ENCODE peak calls at places on chromosomes 4 and X, in eight cellular contexts. Q is aorta, Z is upper lobe of left lung, Y is right cardiac atrium, G is adrenal gland, V is NT2/D1, R is mesendoderm, E is GM23248. I is an unnamed sample. For H3K4me1, the result is how much of the 10 kb centered on the place peaks cover.

GRCh38 chr4:2811830-2812599 is 19.1 kb downstream of the SH3BP2 start:
- DNase-seq in G (peak), Q (no peak), V (no peak), Z (peak), R (peak), E (peak), Y (peak), I (no peak)

GRCh38 chrX:110557864-110558263 is 199.2 kb downstream of the RTL9 start:
- DNase-seq in E (no peak), V (no peak), G (no peak), Q (no peak), Y (no peak), R (peak), Z (peak), I (no peak)

GRCh38 chrX:6574762-6575161 is 39.8 kb upstream of the VCX3A start:
- DNase-seq in R (peak), Q (no peak), Z (no peak), G (no peak), V (peak), E (no peak), Y (no peak), I (no peak)

GRCh38 chr4:99209671-99210070 is 9.4 kb downstream of the ADH6 start:
- DNase-seq in E (peak), R (peak), G (no peak), Q (no peak), V (no peak), Z (no peak), Y (no peak), I (no peak)

GRCh38 chrX:64152857-64153256 is 52.7 kb downstream of the AMER1 start:
- DNase-seq in Q (no peak), V (peak), Z (no peak), Y (no peak), E (no peak), G (no peak), R (peak), I (no peak)

GRCh38 chr4:160510925-160511324 is 1408.0 kb downstream of the RAPGEF2 start:
- DNase-seq in R (no peak), Z (no peak), Y (no peak), V (no peak), E (peak), Q (no peak), G (no peak), I (no peak)

GRCh38 chr4:26568446-26568994 is 15.4 kb upstream of the TBC1D19 start:
- DNase-seq in Y (no peak), R (peak), Q (no peak), V (no peak), G (no peak), Z (no peak), E (peak), I (no peak)

GRCh38 chr4:166198921-166199320 is 325.9 kb downstream of the TLL1 start:
- DNase-seq in Y (no peak), Z (no peak), G (no peak), E (no peak), Q (no peak), V (peak), R (peak), I (no peak)

GRCh38 chr4:138892483-138893386 is 122.8 kb upstream of the NOCT start:
- DNase-seq in V (no peak), R (no peak), Z (peak), E (peak), Y (no peak), G (no peak), Q (no peak), I (no peak)

GRCh38 chr4:58113083-58113482 is 1002.9 kb upstream of the IGFBP7 start:
- DNase-seq in G (no peak), Y (no peak), V (no peak), E (no peak), Q (no peak), Z (no peak), R (no peak), I (no peak)

GRCh38 chr4:82799006-82799881 is 648 bp upstream of the SCD5 start:
- DNase-seq in Y (no peak), G (no peak), Q (no peak), R (no peak), E (peak), Z (no peak), V (no peak), I (no peak)

GRCh38 chr4:6643141-6643847 is 2.8 kb downstream of the MRFAP1 start:
- DNase-seq in Q (no peak), E (no peak), Y (no peak), Z (no peak), V (no peak), R (no peak), G (no peak), I (no peak)

GRCh38 chr4:20248155-20248558 is 3.5 kb upstream of the SLIT2 start:
- DNase-seq in R (peak), Y (no peak), G (peak), V (no peak), E (peak), Q (no peak), Z (no peak), I (no peak)

GRCh38 chr4:105998210-105998609 is 102.9 kb downstream of the NPNT start:
- DNase-seq in V (no peak), G (no peak), R (no peak), E (no peak), Y (no peak), Z (no peak), Q (no peak), I (no peak)

GRCh38 chrX:28880136-28880535 is 292.9 kb downstream of the IL1RAPL1 start:
- DNase-seq in R (no peak), Q (no peak), V (peak), E (no peak), Z (no peak), G (no peak), Y (no peak), I (no peak)

GRCh38 chrX:39643533-39643932 is 454.2 kb downstream of the BCOR start:
- DNase-seq in Q (no peak), E (no peak), V (no peak), R (no peak), G (no peak), Z (no peak), Y (no peak), I (no peak)

GRCh38 chr4:41028392-41029076 is 185.8 kb downstream of the APBB2 start:
- DNase-seq in R (no peak), E (peak), V (no peak), Z (no peak), Y (no peak), G (no peak), Q (no peak), I (no peak)

GRCh38 chrX:40082447-40083119 is 15.2 kb downstream of the BCOR start:
- DNase-seq in Z (no peak), E (peak), V (no peak), R (no peak), G (no peak), Y (peak), Q (peak), I (no peak)

GRCh38 chr4:119103263-119103662 is 32.4 kb upstream of the MYOZ2 start:
- DNase-seq in Z (no peak), Q (peak), R (peak), E (peak), V (no peak), Y (peak), G (no peak), I (no peak)

GRCh38 chrX:7115557-7115956 is 32.0 kb upstream of the STS start:
- DNase-seq in Z (no peak), Q (no peak), Y (peak), E (no peak), R (no peak), G (no peak), V (no peak), I (no peak)

GRCh38 chr4:158376441-158376840 is 145.2 kb upstream of the RXFP1 start:
- DNase-seq in Z (no peak), E (peak), Y (no peak), Q (no peak), G (no peak), V (no peak), R (peak), I (no peak)

GRCh38 chr4:38385286-38386010 is 278.6 kb upstream of the KLF3 start:
- DNase-seq in G (no peak), Q (no peak), E (no peak), Z (no peak), R (peak), Y (no peak), V (no peak), I (no peak)

GRCh38 chr4:83569967-83570366 is 34.1 kb downstream of the GPAT3 start:
- DNase-seq in E (no peak), V (no peak), G (no peak), Z (no peak), Y (no peak), R (no peak), Q (no peak), I (peak)

GRCh38 chrX:56572975-56573374 is 9.5 kb downstream of the UBQLN2 start:
- DNase-seq in Y (no peak), Z (no peak), G (peak), E (no peak), V (no peak), R (no peak), Q (no peak), I (no peak)

GRCh38 chrX:21151051-21151450 is 223.2 kb upstream of the CNKSR2 start:
- DNase-seq in Q (no peak), E (no peak), Z (no peak), R (no peak), Y (no peak), V (no peak), G (no peak), I (no peak)

GRCh38 chrX:21153033-21153432 is 221.2 kb upstream of the CNKSR2 start:
- DNase-seq in R (no peak), E (no peak), Q (no peak), V (no peak), Z (no peak), G (no peak), Y (no peak), I (no peak)

GRCh38 chrX:21153503-21153902 is 220.7 kb upstream of the CNKSR2 start:
- DNase-seq in E (peak), R (peak), V (no peak), Q (no peak), Y (no peak), G (no peak), Z (no peak), I (no peak)

DNA sequence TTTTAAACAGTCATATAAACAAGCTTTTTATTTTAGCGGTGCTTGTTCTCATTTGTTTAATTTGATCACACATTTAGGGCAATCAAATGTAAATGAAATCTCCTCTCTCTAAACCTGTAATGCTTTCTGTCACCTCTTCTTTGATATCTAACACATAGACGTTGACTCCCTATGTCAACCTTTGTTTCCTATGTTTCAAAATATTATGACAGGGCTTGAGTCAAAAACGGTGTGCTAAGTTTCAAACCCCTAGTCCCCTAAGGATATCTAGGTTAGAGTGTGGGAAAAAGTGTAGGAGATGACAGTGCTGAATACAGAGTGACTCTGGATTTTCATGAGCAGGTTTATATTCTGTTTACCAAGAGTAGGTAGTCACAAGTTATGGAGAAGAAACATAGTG is 224.0 kb upstream of the CNKSR2 start:
- DNase-seq in E (no peak), Z (no peak), Y (no peak), Q (no peak), R (no peak), V (no peak), G (no peak), I (no peak)
- H3K4me3 ChIP-seq in E (no peak), Z (no peak), Y (no peak), Q (no peak), R (no peak), V (no peak), G (no peak), I (no peak)

GRCh38 chrX:48939417-48940228 is 17.8 kb downstream of the OTUD5 start:
- DNase-seq in R (no peak), Y (no peak), E (no peak), V (no peak), G (no peak), Z (no peak), Q (no peak), I (no peak)
- H3K4me1 ChIP-seq in R (under half), Y (under half), E (under half), V (under half), G (under half), Z (under half), Q (under half), I (under half)

GRCh38 chr4:71634364-71634763 is 149.5 kb downstream of the GC start:
- DNase-seq in Y (no peak), R (no peak), G (no peak), Z (no peak), Q (no peak), V (no peak), E (no peak), I (no peak)
- H3K4me3 ChIP-seq in Y (no peak), R (no peak), G (no peak), Z (no peak), Q (no peak), V (no peak), E (no peak), I (no peak)

DNA sequence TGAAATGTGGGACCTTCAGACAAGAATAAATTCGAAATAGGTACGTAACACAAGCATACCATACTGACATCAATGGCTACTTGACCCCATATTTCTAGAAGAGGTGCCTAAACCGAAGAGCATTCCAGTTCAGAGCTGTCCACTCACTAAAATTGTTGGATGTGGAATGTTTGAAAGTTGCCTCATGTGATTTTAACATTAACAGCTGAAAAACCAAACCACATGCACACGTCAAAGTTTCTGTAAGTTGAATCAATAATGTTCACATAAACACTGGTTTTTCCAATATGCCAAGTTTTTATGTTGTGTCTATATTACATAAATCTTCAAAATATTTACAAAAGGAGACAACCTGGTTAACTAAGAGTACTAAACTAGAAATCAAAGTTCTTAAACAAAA is 3.5 kb downstream of the UBE2D3 start:
- DNase-seq in R (no peak), E (peak), G (no peak), Y (no peak), Q (no peak), Z (no peak), V (no peak), I (no peak)
- H3K4me1 ChIP-seq in R (under half), E (half or more), G (half or more), Y (under half), Q (under half), Z (half or more), V (under half), I (half or more)

GRCh38 chrX:47620303-47620685 is 637 bp upstream of the SYN1 start:
- DNase-seq in G (no peak), R (no peak), V (no peak), Z (no peak), E (no peak), Y (no peak), Q (no peak), I (no peak)

GRCh38 chrX:47619486-47620302 is at the start of gene SYN1:
- DNase-seq in Z (peak), E (peak), V (peak), Y (peak), R (peak), Q (peak), G (peak), I (no peak)

GRCh38 chrX:47621851-47622250 is 2.2 kb upstream of the SYN1 start:
- DNase-seq in G (no peak), R (no peak), E (no peak), Y (no peak), V (no peak), Z (no peak), Q (no peak), I (no peak)

GRCh38 chrX:47625365-47625764 is 4.4 kb downstream of the CFP start:
- DNase-seq in Y (no peak), R (no peak), E (no peak), Z (no peak), V (no peak), G (no peak), Q (no peak), I (no peak)

GRCh38 chrX:47623540-47624027 is 3.9 kb upstream of the SYN1 start:
- DNase-seq in E (peak), Q (peak), G (peak), Z (peak), Y (peak), R (peak), V (peak), I (peak)
- H3K4me3 ChIP-seq in E (peak), Q (no peak), G (no peak), Z (peak), Y (peak), R (no peak), V (peak), I (peak)

GRCh38 chr4:108140328-108140727 is 28.4 kb downstream of the LEF1 start:
- DNase-seq in G (no peak), Y (no peak), E (no peak), R (no peak), Q (no peak), Z (no peak), V (no peak), I (no peak)
- H3K4me1 ChIP-seq in G (under half), Y (under half), E (under half), R (under half), Q (under half), Z (under half), V (under half), I (under half)

DNA sequence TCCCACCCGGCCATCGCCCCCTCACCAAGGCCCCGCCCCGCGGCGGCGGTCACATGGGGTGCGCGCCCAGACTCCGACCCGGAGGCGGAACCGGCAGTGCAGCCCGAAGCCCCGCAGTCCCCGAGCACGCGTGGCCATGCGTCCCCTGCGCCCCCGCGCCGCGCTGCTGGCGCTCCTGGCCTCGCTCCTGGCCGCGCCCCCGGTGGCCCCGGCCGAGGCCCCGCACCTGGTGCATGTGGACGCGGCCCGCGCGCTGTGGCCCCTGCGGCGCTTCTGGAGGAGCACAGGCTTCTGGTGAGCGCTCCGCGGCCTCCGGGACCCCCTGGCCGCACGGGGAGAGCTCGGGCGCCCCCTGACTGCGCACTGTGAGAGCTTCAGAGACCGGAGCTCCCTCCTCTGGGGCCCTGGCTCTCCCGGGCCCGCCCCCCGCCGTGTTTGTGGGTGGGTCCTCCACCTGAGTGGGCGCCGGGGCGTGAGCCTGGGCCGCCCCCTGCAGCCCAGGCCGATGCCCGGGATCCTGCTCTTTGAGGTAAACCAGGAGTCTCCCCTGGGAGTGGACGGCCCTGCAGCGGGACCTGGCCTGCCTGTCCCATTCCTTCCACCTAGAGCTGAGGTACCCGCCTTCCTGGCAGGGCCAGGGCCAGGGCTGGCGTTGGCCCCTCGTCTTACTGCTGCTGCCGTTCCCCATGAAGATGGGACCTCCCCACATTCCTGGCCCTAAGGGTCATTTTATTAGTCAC is at the start of gene IDUA:
- DNase-seq in R (peak), Q (peak), E (peak), Y (peak), V (no peak), G (peak), Z (peak), I (no peak)
- H3K4me3 ChIP-seq in R (peak), Q (peak), E (peak), Y (peak), V (peak), G (peak), Z (peak), I (peak)

GRCh38 chrX:154047266-154047665 is 27.6 kb upstream of the IRAK1 start:
- DNase-seq in E (no peak), R (no peak), Y (no peak), V (no peak), Z (no peak), Q (no peak), G (no peak), I (no peak)
- H3K4me1 ChIP-seq in E (half or more), R (under half), Y (under half), V (under half), Z (under half), Q (under half), G (under half), I (under half)

DNA sequence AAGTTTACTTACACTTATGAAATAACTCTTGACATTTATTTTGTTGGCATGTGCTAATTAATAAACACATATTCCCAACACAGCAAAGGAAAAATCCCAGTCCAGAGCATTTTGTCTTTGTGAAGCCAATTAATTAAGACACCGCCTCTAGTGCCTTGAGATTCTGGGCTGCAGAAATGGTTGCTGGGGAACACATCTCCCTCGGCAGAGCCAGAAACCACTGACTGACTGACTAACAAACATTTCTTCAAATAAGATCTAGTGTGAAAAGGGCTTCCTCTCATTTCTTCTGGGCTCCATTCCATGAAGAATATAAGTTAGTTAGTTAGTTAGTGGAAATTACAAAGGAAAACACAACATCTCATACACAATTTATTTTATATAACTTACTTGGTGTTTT is 28.4 kb upstream of the NAP1L5 start:
- DNase-seq in E (peak), Q (no peak), Y (no peak), V (no peak), G (no peak), Z (no peak), R (no peak), I (no peak)
- H3K4me3 ChIP-seq in E (no peak), Q (no peak), Y (no peak), V (no peak), G (no peak), Z (no peak), R (no peak), I (no peak)

I was measured in RWPE2.